ENCODE peak calls at places on chromosomes 16 and 17, in eight cellular contexts. Q, E, Z, L, W, S, A and I are unnamed samples.

GRCh38 chr17:57577751-57578607 is 167.1 kb downstream of the CCDC182 start:
- DNase-seq in Q (no peak), E (no peak), Z (no peak), L (no peak), W (peak), S (no peak), A (peak), I (peak)

GRCh38 chr17:9941305-9941704 is 36.2 kb upstream of the RCVRN start:
- DNase-seq in Q (no peak), E (no peak), Z (no peak), L (no peak), W (no peak), S (no peak), A (no peak), I (no peak)

GRCh38 chr17:17508019-17508535 is 11.9 kb upstream of the RASD1 start:
- DNase-seq in Q (no peak), E (no peak), Z (no peak), L (no peak), W (no peak), S (no peak), A (no peak), I (no peak)

GRCh38 chr16:85428168-85428898 is 184.8 kb upstream of the GSE1 start:
- DNase-seq in Q (peak), E (peak), Z (no peak), L (peak), W (peak), S (peak), A (no peak), I (peak)

GRCh38 chr16:11414815-11415775 is 69.8 kb downstream of the RMI2 start:
- DNase-seq in Q (no peak), E (no peak), Z (no peak), L (no peak), W (no peak), S (no peak), A (no peak), I (no peak)

GRCh38 chr16:67486805-67487204 is 3.5 kb upstream of the AGRP start:
- DNase-seq in Q (no peak), E (no peak), Z (no peak), L (no peak), W (no peak), S (no peak), A (no peak), I (no peak)

GRCh38 chr17:10435096-10435495 is 13.3 kb upstream of the MYH8 start:
- DNase-seq in Q (no peak), E (no peak), Z (no peak), L (no peak), W (no peak), S (no peak), A (no peak), I (no peak)

GRCh38 chr17:76868669-76869208 is 535 bp downstream of the MGAT5B start:
- DNase-seq in Q (peak), E (peak), Z (no peak), L (peak), W (no peak), S (peak), A (no peak), I (no peak)

GRCh38 chr17:12227547-12227946 is 206.9 kb downstream of the MAP2K4 start:
- DNase-seq in Q (no peak), E (no peak), Z (no peak), L (no peak), W (no peak), S (no peak), A (no peak), I (no peak)

GRCh38 chr17:57255182-57255775 is 1.0 kb upstream of the MSI2 start:
- DNase-seq in Q (no peak), E (no peak), Z (no peak), L (no peak), W (no peak), S (no peak), A (no peak), I (no peak)

GRCh38 chr17:15462962-15463361 is 4.5 kb downstream of the CDRT4 start:
- DNase-seq in Q (no peak), E (no peak), Z (no peak), L (no peak), W (peak), S (no peak), A (no peak), I (peak)

GRCh38 chr16:72783716-72784320 is 264.1 kb downstream of the ZFHX3 start:
- DNase-seq in Q (no peak), E (no peak), Z (no peak), L (no peak), W (no peak), S (peak), A (no peak), I (peak)

GRCh38 chr17:4032738-4033137 is 68.5 kb upstream of the ATP2A3 start:
- DNase-seq in Q (no peak), E (no peak), Z (no peak), L (no peak), W (no peak), S (no peak), A (no peak), I (no peak)

GRCh38 chr16:63530208-63530607 is 1494.0 kb upstream of the CDH8 start:
- DNase-seq in Q (no peak), E (no peak), Z (no peak), L (no peak), W (no peak), S (no peak), A (no peak), I (no peak)

GRCh38 chr16:11296706-11297491 is 15.8 kb upstream of the PRM1 start:
- DNase-seq in Q (no peak), E (no peak), Z (no peak), L (no peak), W (no peak), S (no peak), A (no peak), I (no peak)

GRCh38 chr17:74210191-74211140 is 2.9 kb upstream of the TTYH2 start:
- DNase-seq in Q (peak), E (peak), Z (peak), L (peak), W (no peak), S (peak), A (peak), I (peak)

GRCh38 chr17:30160419-30161172 is 44.0 kb downstream of the NSRP1 start:
- DNase-seq in Q (no peak), E (no peak), Z (no peak), L (no peak), W (no peak), S (no peak), A (no peak), I (no peak)

GRCh38 chr17:7014995-7015586 is 2.7 kb downstream of the RNASEK start:
- DNase-seq in Q (no peak), E (peak), Z (no peak), L (peak), W (no peak), S (no peak), A (no peak), I (peak)

GRCh38 chr17:11035681-11036080 is 197.8 kb upstream of the PIRT start:
- DNase-seq in Q (no peak), E (no peak), Z (no peak), L (no peak), W (no peak), S (no peak), A (no peak), I (no peak)

GRCh38 chr17:37650419-37651003 is 7.3 kb upstream of the DDX52 start:
- DNase-seq in Q (peak), E (peak), Z (peak), L (no peak), W (no peak), S (peak), A (no peak), I (peak)

GRCh38 chr16:67655363-67655762 is 4.7 kb downstream of the ACD start:
- DNase-seq in Q (no peak), E (no peak), Z (no peak), L (no peak), W (no peak), S (no peak), A (no peak), I (no peak)

GRCh38 chr16:51095114-51095872 is 55.8 kb downstream of the SALL1 start:
- DNase-seq in Q (no peak), E (no peak), Z (peak), L (no peak), W (no peak), S (no peak), A (no peak), I (no peak)

GRCh38 chr17:82872591-82873520 is 33.0 kb upstream of the ZNF750 start:
- DNase-seq in Q (no peak), E (no peak), Z (no peak), L (no peak), W (no peak), S (no peak), A (no peak), I (no peak)

GRCh38 chr17:74117087-74117486 is 86.4 kb upstream of the RPL38 start:
- DNase-seq in Q (no peak), E (no peak), Z (no peak), L (no peak), W (no peak), S (no peak), A (no peak), I (no peak)

GRCh38 chr17:1494736-1495253 is 2.3 kb upstream of the MYO1C start:
- DNase-seq in Q (no peak), E (no peak), Z (no peak), L (no peak), W (no peak), S (no peak), A (no peak), I (no peak)

GRCh38 chr17:43669971-43670644 is 8.4 kb upstream of the MEOX1 start:
- DNase-seq in Q (no peak), E (no peak), Z (no peak), L (no peak), W (no peak), S (peak), A (no peak), I (no peak)

GRCh38 chr16:57224651-57225335 is 20.3 kb upstream of the ARL2BP start:
- DNase-seq in Q (no peak), E (no peak), Z (no peak), L (no peak), W (no peak), S (no peak), A (no peak), I (no peak)

GRCh38 chr17:2264023-2264860 is 39.3 kb downstream of the SMG6 start:
- DNase-seq in Q (no peak), E (no peak), Z (no peak), L (no peak), W (no peak), S (no peak), A (no peak), I (no peak)

GRCh38 chr16:17461951-17462729 is 8.6 kb downstream of the XYLT1 start:
- DNase-seq in Q (no peak), E (no peak), Z (no peak), L (no peak), W (no peak), S (no peak), A (no peak), I (no peak)

GRCh38 chr17:46777943-46778915 is 40.3 kb downstream of the WNT3 start:
- DNase-seq in Q (no peak), E (no peak), Z (no peak), L (no peak), W (no peak), S (no peak), A (no peak), I (no peak)

GRCh38 chr16:23676924-23677480 is 1.7 kb upstream of the PLK1 start:
- DNase-seq in Q (no peak), E (no peak), Z (no peak), L (no peak), W (no peak), S (peak), A (no peak), I (no peak)

GRCh38 chr17:63435681-63436522 is 10.2 kb downstream of the CYB561 start:
- DNase-seq in Q (peak), E (no peak), Z (no peak), L (no peak), W (no peak), S (peak), A (no peak), I (no peak)

GRCh38 chr17:30225919-30226553 is 9.5 kb downstream of the SLC6A4 start:
- DNase-seq in Q (no peak), E (no peak), Z (no peak), L (no peak), W (no peak), S (no peak), A (no peak), I (no peak)

GRCh38 chr16:88393034-88393433 is 10.3 kb downstream of the ZNF469 start:
- DNase-seq in Q (no peak), E (no peak), Z (peak), L (no peak), W (no peak), S (no peak), A (no peak), I (no peak)

GRCh38 chr17:60840456-60840855 is 162.8 kb downstream of the BCAS3 start:
- DNase-seq in Q (no peak), E (no peak), Z (no peak), L (no peak), W (no peak), S (no peak), A (no peak), I (no peak)

GRCh38 chr17:79814966-79815835 is 18.3 kb upstream of the CBX8 start:
- DNase-seq in Q (no peak), E (no peak), Z (peak), L (no peak), W (no peak), S (peak), A (peak), I (no peak)

GRCh38 chr16:1772362-1772907 is at the start of gene EME2:
- DNase-seq in Q (no peak), E (peak), Z (no peak), L (peak), W (no peak), S (no peak), A (no peak), I (no peak)